ENCODE peak calls at places on chromosomes 2 and 18, in nine cellular contexts. C is activated CD4-positive, alpha-beta T cell treated with anti-CD3 and anti-CD28 coated beads for 1 hour; Z is Panc1; S is kidney epithelial cell; A is HepG2; N is PC-3; Y is endothelial cell; X is HT1080; F is DND-41. J is an unnamed sample.

GRCh38 chr2:229780856-229781773 is 66.8 kb upstream of the DNER start:
- DNase-seq in Y (no peak), C (no peak), Z (peak), S (no peak), X (peak), A (peak), N (peak), F (no peak), J (peak)

GRCh38 chr2:44859337-44859736 is 82.2 kb upstream of the SIX3 start:
- DNase-seq in X (no peak), F (no peak), Z (no peak), N (no peak), S (no peak), Y (no peak), C (no peak), A (no peak), J (no peak)

GRCh38 chr2:235002198-235003095 is 50.6 kb downstream of the SH3BP4 start:
- DNase-seq in Y (no peak), F (no peak), C (no peak), X (no peak), N (peak), A (peak), S (peak), Z (no peak), J (no peak)

GRCh38 chr18:31072175-31072574 is 29.6 kb upstream of the DSC3 start:
- DNase-seq in C (no peak), F (no peak), A (no peak), S (no peak), Z (no peak), N (no peak), X (no peak), Y (no peak), J (no peak)

GRCh38 chr2:88638123-88638650 is 10.9 kb upstream of the EIF2AK3 start:
- DNase-seq in N (no peak), Z (no peak), C (no peak), S (no peak), X (no peak), A (no peak), F (no peak), Y (no peak), J (no peak)

GRCh38 chr2:174120346-174120745 is 128.0 kb downstream of the OLA1 start:
- DNase-seq in F (no peak), X (peak), Z (peak), S (no peak), A (peak), N (peak), C (no peak), Y (no peak), J (no peak)

GRCh38 chr18:7601249-7601620 is 34.1 kb downstream of the PTPRM start:
- DNase-seq in X (peak), N (peak), C (no peak), Z (no peak), S (peak), F (no peak), A (no peak), Y (no peak), J (no peak)

GRCh38 chr2:241157841-241158545 is 7.7 kb downstream of the PPP1R7 start:
- DNase-seq in X (peak), S (peak), C (no peak), A (no peak), N (no peak), F (no peak), Z (no peak), Y (no peak), J (peak)

GRCh38 chr2:235643680-235644117 is 149.9 kb downstream of the AGAP1 start:
- DNase-seq in S (no peak), N (no peak), X (no peak), Z (no peak), A (no peak), F (no peak), C (no peak), Y (no peak), J (no peak)